ENCODE peak calls at places on chromosomes 12 and 14, in five cellular contexts. J, X, G, T and Q are unnamed samples.

GRCh38 chr12:96985515-96986362 is 78.7 kb downstream of the NEDD1 start:
- DNase-seq in X (peak; percentile 37), T (no peak), J (no peak), G (no peak), Q (no peak)

GRCh38 chr12:2608608-2608945 is 186.2 kb upstream of the FKBP4 start:
- DNase-seq in X (no peak), T (no peak), G (no peak), J (no peak), Q (no peak)

GRCh38 chr12:49962861-49963765 is 1.4 kb downstream of the AQP5 start:
- DNase-seq in J (no peak), X (no peak), T (no peak), G (no peak), Q (no peak)

GRCh38 chr12:14954269-14954668 is 7.1 kb downstream of the ARHGDIB start:
- DNase-seq in J (no peak), G (no peak), X (no peak), T (no peak), Q (no peak)

GRCh38 chr12:123389560-123390351 is 5.8 kb downstream of the KMT5A start:
- DNase-seq in T (no peak), G (peak; percentile 45), X (peak; percentile 65), J (peak; percentile 77), Q (no peak)

GRCh38 chr12:51262758-51263177 is 7.4 kb downstream of the SMAGP start:
- DNase-seq in J (no peak), G (no peak), X (peak; percentile 64), T (no peak), Q (peak; percentile 68)

GRCh38 chr12:52585951-52586350 is 12.3 kb upstream of the KRT74 start:
- DNase-seq in J (no peak), T (no peak), X (peak; percentile 21), G (no peak), Q (no peak)

GRCh38 chr12:64600164-64600561 is 10.1 kb upstream of the RASSF3 start:
- DNase-seq in J (no peak), T (no peak), G (no peak), X (no peak), Q (no peak)

GRCh38 chr12:113298861-113299545 is 35.9 kb downstream of the SLC8B1 start:
- DNase-seq in X (no peak), J (no peak), T (no peak), G (no peak), Q (no peak)

GRCh38 chr12:93060666-93061413 is 131.7 kb upstream of the EEA1 start:
- DNase-seq in J (peak; percentile 6), T (peak; percentile 21), X (peak; percentile 24), G (peak; percentile 63), Q (no peak)

GRCh38 chr14:33499687-33500086 is 451.2 kb downstream of the EGLN3 start:
- DNase-seq in J (no peak), T (no peak), X (no peak), G (no peak), Q (no peak)

GRCh38 chr12:6277982-6278438 is 32.5 kb upstream of the PLEKHG6 start:
- DNase-seq in G (no peak), X (no peak), J (no peak), T (no peak), Q (no peak)

GRCh38 chr12:57632898-57633825 is at the start of gene B4GALNT1:
- DNase-seq in J (peak; percentile 91), X (peak; percentile 83), T (no peak), G (no peak), Q (no peak)

GRCh38 chr12:10242539-10242938 is 29.9 kb downstream of the GABARAPL1 start:
- DNase-seq in T (no peak), J (no peak), G (no peak), X (no peak), Q (no peak)

GRCh38 chr14:53022593-53022992 is 71.7 kb upstream of the FERMT2 start:
- DNase-seq in J (no peak), X (no peak), G (no peak), T (no peak), Q (no peak)

GRCh38 chr14:102215071-102215470 is 75.4 kb downstream of the WDR20 start:
- DNase-seq in J (no peak), G (no peak), X (no peak), T (no peak), Q (no peak)

GRCh38 chr14:64628940-64629403 is 75.3 kb upstream of the PLEKHG3 start:
- DNase-seq in J (peak; percentile 30), T (no peak), G (no peak), X (no peak), Q (no peak)

GRCh38 chr14:78005325-78005724 is 164.8 kb upstream of the NRXN3 start:
- DNase-seq in X (peak; percentile 51), J (no peak), T (peak; percentile 51), G (no peak), Q (peak; percentile 2)

GRCh38 chr12:132282950-132283771 is 46.2 kb downstream of the GALNT9 start:
- DNase-seq in T (no peak), J (no peak), X (no peak), G (no peak), Q (no peak)
- TF ChIP-seq GABPA in T (no peak), J (no peak), X (no peak), G (peak; percentile 45), Q (no peak)

GRCh38 chr12:18343708-18344107 is 82.4 kb downstream of the PIK3C2G start:
- DNase-seq in J (no peak), X (no peak), G (no peak), T (no peak), Q (no peak)
- TF ChIP-seq REST in J (no peak), X (no peak), G (no peak), T (no peak), Q (no peak)

GRCh38 chr14:51321036-51321435 is 81.0 kb downstream of the TMX1 start:
- DNase-seq in X (no peak), G (no peak), T (no peak), J (no peak), Q (no peak)
- TF ChIP-seq GABPA in X (no peak), G (no peak), T (no peak), J (no peak), Q (no peak)

GRCh38 chr12:107513636-107514400 is 171.8 kb upstream of the PWP1 start:
- DNase-seq in X (no peak), J (no peak), G (no peak), T (no peak), Q (no peak)

GRCh38 chr12:107512391-107512790 is 173.2 kb upstream of the PWP1 start:
- DNase-seq in T (no peak), X (no peak), G (no peak), J (no peak), Q (no peak)

GRCh38 chr12:107509421-107509820 is 176.2 kb upstream of the PWP1 start:
- DNase-seq in J (no peak), T (no peak), X (no peak), G (no peak), Q (no peak)

GRCh38 chr12:107513184-107513583 is 172.4 kb upstream of the PWP1 start:
- DNase-seq in J (no peak), X (no peak), G (no peak), T (no peak), Q (no peak)

DNA sequence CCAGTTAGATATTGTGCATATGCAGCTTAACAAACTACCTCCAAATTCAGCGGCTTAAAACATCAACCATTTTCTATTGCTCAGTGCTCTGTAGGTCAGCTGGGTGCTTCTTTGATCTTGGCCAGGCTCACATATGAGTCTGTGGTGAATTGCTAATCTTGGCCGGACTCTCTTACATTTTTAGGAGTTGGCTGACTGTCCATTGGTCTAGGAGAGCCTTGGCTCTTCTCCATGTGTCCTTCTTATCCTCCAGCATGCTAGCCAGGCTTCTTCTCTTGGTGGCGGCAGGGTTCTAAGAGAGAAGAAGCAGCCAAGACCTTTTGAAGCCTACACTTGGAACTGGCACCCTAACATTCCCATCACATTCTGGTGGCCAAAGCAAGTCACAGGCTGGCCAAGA is 174.3 kb upstream of the PWP1 start:
- DNase-seq in G (no peak), J (no peak), X (no peak), T (no peak), Q (no peak)
- TF ChIP-seq REST in G (no peak), J (no peak), X (no peak), T (no peak), Q (no peak)

DNA sequence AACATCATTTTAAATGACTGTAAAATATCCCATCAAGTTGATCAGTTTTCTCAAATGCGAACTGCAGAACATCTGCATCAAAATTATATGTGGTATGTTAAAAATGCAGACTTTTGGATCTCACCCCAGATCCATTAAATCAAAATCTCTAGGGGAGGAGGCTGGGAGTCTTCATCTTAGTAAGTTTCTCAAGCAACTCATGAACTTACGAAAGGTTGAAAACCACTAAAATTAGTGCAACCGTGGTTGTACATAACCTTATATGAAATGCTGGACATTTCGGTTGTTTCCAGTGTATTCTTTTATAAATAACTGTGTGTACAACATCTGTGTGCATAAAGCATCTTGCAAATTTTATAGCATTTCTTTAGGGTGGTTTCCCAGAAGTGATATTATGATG is 39.2 kb downstream of the ZFP36L1 start:
- DNase-seq in G (no peak), T (no peak), X (no peak), J (no peak), Q (no peak)
- TF ChIP-seq GABPA in G (no peak), T (no peak), X (no peak), J (no peak), Q (no peak)

DNA sequence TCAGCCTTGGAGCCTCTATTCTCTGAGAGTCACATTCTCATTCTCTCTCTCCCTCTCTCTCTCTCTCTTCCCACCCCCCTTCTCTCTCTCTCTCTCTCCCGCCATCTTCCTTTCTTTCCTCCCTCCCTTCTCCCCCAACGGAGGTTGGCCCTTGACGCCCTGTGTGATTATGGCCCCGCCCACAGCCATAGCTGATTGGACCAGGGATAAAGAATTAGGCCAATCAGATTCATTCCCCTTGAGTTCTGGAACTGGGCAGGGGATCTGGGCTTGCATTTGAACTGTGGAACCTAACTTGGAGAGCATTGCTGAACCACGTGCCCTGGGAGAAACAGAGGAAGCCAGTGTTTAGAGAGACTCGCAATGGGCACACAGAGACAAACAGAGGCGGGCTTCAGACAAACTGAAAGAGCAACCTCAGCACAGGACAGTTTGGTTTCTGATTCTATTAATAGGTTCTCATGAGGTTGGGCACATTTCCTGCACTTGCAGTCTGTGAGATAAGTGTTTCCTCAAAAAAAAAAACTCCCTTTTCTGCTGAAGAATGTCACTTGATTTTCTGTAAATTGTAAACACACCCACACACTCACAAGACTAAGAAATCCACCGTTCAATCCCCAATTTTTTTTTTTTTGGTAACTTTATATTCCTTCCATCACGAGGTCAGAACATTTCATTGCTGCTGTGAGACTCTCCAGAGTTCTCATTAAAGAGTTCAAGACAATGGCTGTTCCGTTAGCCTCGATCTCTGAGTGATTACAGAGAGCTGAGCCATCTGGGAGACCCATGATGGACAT is 3.6 kb upstream of the P2RX7 start:
- DNase-seq in J (peak; percentile 29), T (peak; percentile 99), G (peak; percentile 78), X (peak; percentile 88), Q (peak; percentile 93)
- TF ChIP-seq REST in J (no peak), T (no peak), G (no peak), X (no peak), Q (no peak)

DNA sequence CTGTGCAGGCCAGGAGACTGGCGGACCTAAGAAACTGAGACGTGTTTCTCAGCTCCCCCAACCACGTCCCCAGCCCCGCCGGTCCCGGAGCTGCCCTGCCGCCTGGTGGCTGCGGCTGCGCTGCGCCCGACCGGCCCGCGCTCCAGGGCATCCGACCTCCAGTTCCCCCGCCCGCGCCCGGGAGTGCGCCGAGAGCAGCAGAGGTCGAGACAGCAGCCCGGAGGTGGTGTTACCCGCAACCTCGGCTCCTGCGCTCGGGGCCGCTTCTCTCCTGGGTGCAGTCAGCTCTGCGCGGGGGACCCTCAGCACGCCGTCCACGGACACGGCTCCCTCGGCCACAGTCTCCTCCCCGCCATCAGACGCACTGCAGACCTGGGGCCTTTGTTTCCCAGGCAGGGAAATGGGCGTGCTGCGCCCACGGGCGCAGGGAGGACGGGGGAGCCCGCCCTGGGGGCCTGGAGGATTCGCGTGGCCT is 21.6 kb upstream of the GPR132 start:
- DNase-seq in G (peak; percentile 47), J (peak; percentile 90), T (no peak), X (peak; percentile 85), Q (peak; percentile 51)
- TF ChIP-seq GABPA in G (no peak), J (no peak), T (no peak), X (peak; percentile 76), Q (no peak)